ENCODE peak calls at places on chromosome 11, in four cellular contexts. W is nephron progenitor cell, V is coronary artery, D is choroid plexus epithelial cell. I is an unnamed sample.
A peak's percentile ranks its signal among the peaks of the same experiment; 100 is the strongest.

GRCh38 chr11:65183201-65183891 is 1.6 kb downstream of the CAPN1 start:
- DNase-seq in W (no peak), V (no peak), D (no peak), I (no peak)

GRCh38 chr11:68051191-68052136 is 12.6 kb downstream of the TCIRG1 start:
- DNase-seq in W (no peak), V (no peak), D (peak; percentile 39), I (no peak)

GRCh38 chr11:126640186-126640585 is 284.7 kb downstream of the ST3GAL4 start:
- DNase-seq in W (no peak), V (no peak), D (no peak), I (no peak)

GRCh38 chr11:46075168-46075567 is 46.1 kb downstream of the PHF21A start:
- DNase-seq in W (no peak), V (no peak), D (peak; percentile 83), I (no peak)

GRCh38 chr11:103659743-103660142 is 376.7 kb upstream of the DDI1 start:
- DNase-seq in W (no peak), V (no peak), D (no peak), I (no peak)

GRCh38 chr11:76672431-76673163 is 2.0 kb upstream of the LRRC32 start:
- DNase-seq in W (peak; percentile 38), V (no peak), D (no peak), I (no peak)

GRCh38 chr11:128465946-128466688 is 121.2 kb downstream of the ETS1 start:
- DNase-seq in W (no peak), V (peak; percentile 85), D (no peak), I (no peak)

GRCh38 chr11:89508544-89508943 is 17.4 kb upstream of the NOX4 start:
- DNase-seq in W (no peak), V (no peak), D (no peak), I (no peak)

GRCh38 chr11:112453601-112454577 is 193.2 kb upstream of the PLET1 start:
- DNase-seq in W (peak; percentile 21), V (no peak), D (peak; percentile 47), I (peak; percentile 12)

GRCh38 chr11:35619754-35620640 is 1.7 kb downstream of the FJX1 start:
- DNase-seq in W (peak; percentile 74), V (no peak), D (no peak), I (peak; percentile 69)

GRCh38 chr11:17350455-17351170 is 987 bp upstream of the NCR3LG1 start:
- DNase-seq in W (no peak), V (no peak), D (no peak), I (no peak)

GRCh38 chr11:126733685-126734084 is 266.9 kb downstream of the KIRREL3 start:
- DNase-seq in W (no peak), V (no peak), D (no peak), I (no peak)

GRCh38 chr11:62805044-62805892 is at the start of gene NXF1:
- DNase-seq in W (peak; percentile 98), V (peak; percentile 95), D (peak; percentile 97), I (peak; percentile 99)

GRCh38 chr11:10875430-10876021 is 17.7 kb upstream of the ZBED5 start:
- DNase-seq in W (no peak), V (no peak), D (no peak), I (no peak)

GRCh38 chr11:102611291-102611690 is 13.8 kb downstream of the MMP20 start:
- DNase-seq in W (no peak), V (no peak), D (no peak), I (no peak)

GRCh38 chr11:85663080-85663729 is 1.7 kb downstream of the CREBZF start:
- DNase-seq in W (no peak), V (no peak), D (no peak), I (no peak)

GRCh38 chr11:44698228-44698923 is 28.4 kb upstream of the TSPAN18 start:
- DNase-seq in W (no peak), V (no peak), D (no peak), I (no peak)

GRCh38 chr11:8692417-8692816 is 9.8 kb downstream of the RPL27A start:
- DNase-seq in W (no peak), V (no peak), D (no peak), I (no peak)

GRCh38 chr11:10414659-10415058 is 40.4 kb upstream of the AMPD3 start:
- DNase-seq in W (no peak), V (no peak), D (peak; percentile 46), I (no peak)

GRCh38 chr11:74322667-74323066 is 11.2 kb upstream of the P4HA3 start:
- DNase-seq in W (no peak), V (peak; percentile 89), D (peak; percentile 45), I (no peak)

GRCh38 chr11:75351541-75352416 is at the start of gene ARRB1:
- DNase-seq in W (peak; percentile 79), V (peak; percentile 79), D (peak; percentile 58), I (peak; percentile 51)

GRCh38 chr11:115745041-115745440 is 240.8 kb upstream of the CADM1 start:
- DNase-seq in W (no peak), V (no peak), D (no peak), I (no peak)

GRCh38 chr11:75571625-75572024 is 9.6 kb downstream of the SERPINH1 start:
- DNase-seq in W (no peak), V (no peak), D (no peak), I (no peak)

GRCh38 chr11:86816251-86816726 is 15.9 kb downstream of the PRSS23 start:
- DNase-seq in W (no peak), V (no peak), D (peak; percentile 47), I (no peak)

GRCh38 chr11:96014234-96014633 is 90.3 kb upstream of the MTMR2 start:
- DNase-seq in W (no peak), V (no peak), D (peak; percentile 71), I (no peak)

GRCh38 chr11:74030668-74031309 is 21.9 kb upstream of the UCP3 start:
- DNase-seq in W (no peak), V (no peak), D (no peak), I (no peak)

GRCh38 chr11:14190992-14191773 is 167.8 kb downstream of the RRAS2 start:
- DNase-seq in W (no peak), V (no peak), D (no peak), I (no peak)

GRCh38 chr11:21656065-21656464 is 536.8 kb upstream of the ANO5 start:
- DNase-seq in W (no peak), V (no peak), D (no peak), I (no peak)

GRCh38 chr11:128512478-128513127 is 74.8 kb downstream of the ETS1 start:
- DNase-seq in W (no peak), V (no peak), D (no peak), I (no peak)

GRCh38 chr11:23310276-23310675 is 450.0 kb upstream of the CCDC179 start:
- DNase-seq in W (no peak), V (no peak), D (peak; percentile 89), I (no peak)

GRCh38 chr11:92384316-92384715 is 159.7 kb downstream of the FAT3 start:
- DNase-seq in W (no peak), V (no peak), D (peak; percentile 75), I (no peak)

GRCh38 chr11:64040684-64041267 is 5.0 kb downstream of the FLRT1 start:
- DNase-seq in W (peak; percentile 41), V (no peak), D (no peak), I (no peak)

GRCh38 chr11:66835762-66836405 is 7.4 kb upstream of the RCE1 start:
- DNase-seq in W (no peak), V (peak; percentile 1), D (peak; percentile 72), I (no peak)

DNA sequence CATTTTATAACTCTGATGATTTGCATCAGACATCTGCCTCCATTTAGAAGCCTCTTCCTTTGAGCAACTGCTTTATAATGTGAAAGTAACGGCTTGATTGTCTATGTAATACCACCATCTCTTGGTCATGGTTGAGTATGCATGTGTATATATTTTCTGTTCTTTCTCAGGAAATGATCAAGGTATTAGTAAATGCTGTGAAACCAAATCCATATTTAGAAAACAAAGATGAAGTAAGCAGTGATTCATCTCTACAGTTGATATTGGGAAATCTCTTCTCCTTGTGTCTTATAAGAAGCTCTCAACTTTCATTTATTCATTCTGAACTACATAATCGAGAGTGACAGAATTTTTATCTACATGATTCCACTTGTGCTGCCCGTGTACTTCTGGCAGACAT is 104.6 kb upstream of the ANO3 start:
- DNase-seq in W (no peak), V (no peak), D (peak; percentile 93), I (no peak)
- TF ChIP-seq CTCF in W (no peak), V (peak; percentile 15), D (peak; percentile 57), I (peak; percentile 67)

GRCh38 chr11:437228-437870 is 4.5 kb downstream of the ANO9 start:
- DNase-seq in W (no peak), V (no peak), D (no peak), I (no peak)
- TF ChIP-seq CTCF in W (no peak), V (no peak), D (no peak), I (no peak)

GRCh38 chr11:105923252-105923651 is 98.8 kb downstream of the MSANTD4 start:
- DNase-seq in W (no peak), V (no peak), D (no peak), I (no peak)
- TF ChIP-seq CTCF in W (no peak), V (no peak), D (no peak), I (no peak)

GRCh38 chr11:57131080-57131790 is 50.5 kb upstream of the LRRC55 start:
- DNase-seq in W (peak; percentile 59), V (no peak), D (peak; percentile 31), I (peak; percentile 33)
- TF ChIP-seq CTCF in W (peak; percentile 83), V (no peak), D (peak; percentile 64), I (peak; percentile 64)

GRCh38 chr11:125114518-125114917 is 3.1 kb upstream of the TMEM218 start:
- DNase-seq in W (no peak), V (no peak), D (no peak), I (no peak)
- TF ChIP-seq CTCF in W (no peak), V (no peak), D (peak; percentile 33), I (peak; percentile 18)

GRCh38 chr11:60169264-60169915 is 13.5 kb downstream of the MS4A6A start:
- DNase-seq in W (peak; percentile 4), V (no peak), D (peak; percentile 25), I (no peak)
- TF ChIP-seq CTCF in W (no peak), V (no peak), D (peak; percentile 22), I (peak; percentile 36)

GRCh38 chr11:1293619-1294015 is 15.8 kb downstream of the TOLLIP start:
- DNase-seq in W (peak; percentile 6), V (no peak), D (no peak), I (no peak)
- TF ChIP-seq CTCF in W (no peak), V (no peak), D (no peak), I (peak; percentile 23)

DNA sequence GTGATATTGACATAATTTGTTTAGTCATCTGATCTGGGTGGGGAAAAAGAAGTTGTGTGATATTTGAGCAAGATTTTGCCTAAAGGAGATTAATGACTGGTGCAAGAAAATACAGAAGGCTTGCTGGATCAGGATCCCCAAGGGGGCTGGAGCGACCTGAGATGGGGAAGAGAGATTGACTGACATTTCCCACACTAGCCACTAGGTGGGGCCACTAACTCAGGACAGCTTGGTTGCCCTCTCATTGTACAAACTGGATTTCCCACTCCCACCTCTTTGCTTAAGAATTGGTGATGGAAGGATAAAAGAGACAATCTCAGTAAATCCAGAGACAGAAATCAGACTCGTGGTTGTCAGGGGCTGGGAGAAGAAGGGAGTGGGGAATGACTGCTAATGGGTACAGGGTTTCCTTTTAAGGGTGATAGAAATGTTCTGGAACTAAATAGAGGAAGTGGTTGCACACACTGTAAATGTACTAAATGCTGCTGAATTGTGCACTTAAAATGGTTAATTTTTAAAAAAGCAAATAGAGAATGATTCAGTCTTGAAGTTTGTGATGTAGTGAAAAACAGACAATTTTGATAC is 50.7 kb downstream of the CTTN start:
- DNase-seq in W (no peak), V (no peak), D (no peak), I (no peak)
- TF ChIP-seq CTCF in W (peak; percentile 35), V (no peak), D (peak; percentile 61), I (peak; percentile 61)

I was measured in neural crest cell.